ENCODE peak calls at places on chromosome 16, in four cellular contexts. F, J, V and K are unnamed samples.

GRCh38 chr16:53789159-53789558 is 85.2 kb downstream of the FTO start:
- DNase-seq in F (peak; percentile 82), J (no peak), V (no peak), K (no peak)

GRCh38 chr16:3364774-3365427 is 9.2 kb downstream of the OR2C1 start:
- DNase-seq in F (peak; percentile 97), J (peak; percentile 45), V (peak; percentile 80), K (peak; percentile 93)

GRCh38 chr16:61887903-61888302 is 148.3 kb downstream of the CDH8 start:
- DNase-seq in F (peak; percentile 26), J (no peak), V (no peak), K (peak; percentile 34)

GRCh38 chr16:53111078-53111776 is 56.4 kb downstream of the CHD9 start:
- DNase-seq in F (peak; percentile 45), J (no peak), V (no peak), K (no peak)

GRCh38 chr16:85357924-85358505 is 245.7 kb upstream of the CIBAR2 start:
- DNase-seq in F (no peak), J (no peak), V (no peak), K (no peak)

GRCh38 chr16:29745126-29745852 is 501 bp downstream of the C16orf54 start:
- DNase-seq in F (no peak), J (no peak), V (no peak), K (no peak)

GRCh38 chr16:82758904-82759303 is 132.1 kb downstream of the CDH13 start:
- DNase-seq in F (no peak), J (no peak), V (no peak), K (no peak)

GRCh38 chr16:58820359-58820758 is 86.2 kb upstream of the GOT2 start:
- DNase-seq in F (no peak), J (no peak), V (no peak), K (no peak)

GRCh38 chr16:81551141-81551808 is 106.7 kb downstream of the CMIP start:
- DNase-seq in F (peak; percentile 54), J (no peak), V (no peak), K (no peak)

GRCh38 chr16:84839956-84840355 is 20.2 kb downstream of the CRISPLD2 start:
- DNase-seq in F (peak; percentile 74), J (no peak), V (no peak), K (no peak)

GRCh38 chr16:53837421-53837820 is 133.5 kb downstream of the FTO start:
- DNase-seq in F (peak; percentile 47), J (no peak), V (no peak), K (no peak)

GRCh38 chr16:53754938-53755910 is 51.3 kb downstream of the FTO start:
- DNase-seq in F (peak; percentile 75), J (no peak), V (peak; percentile 95), K (no peak)

GRCh38 chr16:85148959-85149358 is 36.7 kb upstream of the CIBAR2 start:
- DNase-seq in F (no peak), J (no peak), V (no peak), K (no peak)

GRCh38 chr16:55491691-55492090 is 12.7 kb downstream of the MMP2 start:
- DNase-seq in F (no peak), J (no peak), V (no peak), K (no peak)

GRCh38 chr16:9330036-9330545 is 238.6 kb downstream of the HAPSTR1 start:
- DNase-seq in F (no peak), J (no peak), V (no peak), K (no peak)

GRCh38 chr16:4697867-4698291 is 4.5 kb downstream of the NUDT16L1 start:
- DNase-seq in F (no peak), J (no peak), V (no peak), K (peak; percentile 17)

GRCh38 chr16:4011225-4011939 is 104.9 kb downstream of the ADCY9 start:
- DNase-seq in F (no peak), J (no peak), V (no peak), K (peak; percentile 21)

GRCh38 chr16:84810518-84811273 is 9.1 kb upstream of the CRISPLD2 start:
- DNase-seq in F (peak; percentile 94), J (peak; percentile 48), V (no peak), K (no peak)

GRCh38 chr16:86872126-86872525 is 293.8 kb downstream of the FOXL1 start:
- DNase-seq in F (no peak), J (no peak), V (no peak), K (no peak)

GRCh38 chr16:89037261-89038152 is 56.1 kb upstream of the ACSF3 start:
- DNase-seq in F (peak; percentile 50), J (no peak), V (no peak), K (peak; percentile 13)

GRCh38 chr16:88005148-88005547 is 53.9 kb downstream of the BANP start:
- DNase-seq in F (no peak), J (no peak), V (no peak), K (peak; percentile 39)

GRCh38 chr16:88478115-88478514 is 25.0 kb downstream of the ZFPM1 start:
- DNase-seq in F (no peak), J (no peak), V (no peak), K (no peak)

GRCh38 chr16:10623059-10623458 is 42.7 kb upstream of the EMP2 start:
- DNase-seq in F (no peak), J (no peak), V (no peak), K (no peak)

GRCh38 chr16:27387724-27388123 is 14.2 kb upstream of the IL21R start:
- DNase-seq in F (no peak), J (no peak), V (no peak), K (no peak)

GRCh38 chr16:87812200-87812656 is 46.4 kb upstream of the KLHDC4 start:
- DNase-seq in F (no peak), J (no peak), V (peak; percentile 47), K (no peak)

GRCh38 chr16:78737630-78738029 is 638.2 kb downstream of the WWOX start:
- DNase-seq in F (no peak), J (no peak), V (no peak), K (no peak)

GRCh38 chr16:22065252-22065651 is 27.1 kb upstream of the VWA3A start:
- DNase-seq in F (no peak), J (no peak), V (no peak), K (no peak)

GRCh38 chr16:20903116-20903888 is 2.7 kb downstream of the LYRM1 start:
- DNase-seq in F (no peak), J (no peak), V (no peak), K (no peak)

GRCh38 chr16:20901068-20901440 is 483 bp downstream of the LYRM1 start:
- DNase-seq in F (no peak), J (no peak), V (peak; percentile 35), K (no peak)

GRCh38 chr16:20903889-20904506 is 3.4 kb downstream of the LYRM1 start:
- DNase-seq in F (no peak), J (no peak), V (no peak), K (no peak)

GRCh38 chr16:20901441-20902112 is 1.0 kb downstream of the LYRM1 start:
- DNase-seq in F (peak; percentile 67), J (peak; percentile 34), V (peak; percentile 42), K (peak; percentile 77)

GRCh38 chr16:20902426-20902825 is 1.9 kb downstream of the LYRM1 start:
- DNase-seq in F (no peak), J (no peak), V (no peak), K (no peak)
- H3K27ac ChIP-seq in F (peak overlapping the region; percentile 97), J (peak overlapping the region; percentile 100), V (peak overlapping the region; percentile 38), K (no peak overlapping the region)

GRCh38 chr16:74995986-74996385 is 2.8 kb upstream of the ZNRF1 start:
- DNase-seq in F (no peak), J (no peak), V (no peak), K (no peak)

GRCh38 chr16:74991593-74992403 is 6.9 kb upstream of the WDR59 start:
- DNase-seq in F (peak; percentile 27), J (no peak), V (peak; percentile 91), K (no peak)

GRCh38 chr16:74987027-74987681 is 2.2 kb upstream of the WDR59 start:
- DNase-seq in F (no peak), J (no peak), V (no peak), K (no peak)

GRCh38 chr16:74990832-74991231 is 5.9 kb upstream of the WDR59 start:
- DNase-seq in F (no peak), J (no peak), V (no peak), K (no peak)

DNA sequence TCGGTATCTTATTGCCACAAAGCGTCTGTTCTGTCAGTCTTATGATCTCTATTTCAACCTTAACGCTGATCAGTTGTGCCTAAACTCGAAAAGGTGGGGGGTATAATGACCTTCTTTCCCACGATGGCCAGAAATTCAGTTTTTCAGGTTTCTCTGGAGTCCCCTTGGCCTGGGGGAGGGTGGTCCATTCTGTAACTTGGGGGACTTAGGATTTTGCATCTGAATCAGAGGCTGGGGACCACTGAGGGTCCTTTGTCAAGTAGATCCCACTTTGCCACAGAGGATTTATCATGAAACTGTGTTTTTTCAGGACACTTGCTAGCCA is 6.3 kb upstream of the WDR59 start:
- DNase-seq in F (no peak), J (no peak), V (no peak), K (no peak)
- H3K27ac ChIP-seq in F (no peak overlapping the region), J (no peak overlapping the region), V (peak overlapping the region; percentile 38), K (no peak overlapping the region)

GRCh38 chr16:1026784-1027415 is 45.3 kb downstream of the SOX8 start:
- DNase-seq in F (no peak), J (no peak), V (no peak), K (no peak)

GRCh38 chr16:1027416-1027815 is 45.1 kb upstream of the SSTR5 start:
- DNase-seq in F (no peak), J (no peak), V (no peak), K (no peak)

GRCh38 chr16:1028056-1028455 is 44.5 kb upstream of the SSTR5 start:
- DNase-seq in F (no peak), J (no peak), V (no peak), K (peak; percentile 37)

GRCh38 chr16:1024126-1024525 is 42.6 kb downstream of the SOX8 start:
- DNase-seq in F (no peak), J (no peak), V (no peak), K (peak; percentile 26)

DNA sequence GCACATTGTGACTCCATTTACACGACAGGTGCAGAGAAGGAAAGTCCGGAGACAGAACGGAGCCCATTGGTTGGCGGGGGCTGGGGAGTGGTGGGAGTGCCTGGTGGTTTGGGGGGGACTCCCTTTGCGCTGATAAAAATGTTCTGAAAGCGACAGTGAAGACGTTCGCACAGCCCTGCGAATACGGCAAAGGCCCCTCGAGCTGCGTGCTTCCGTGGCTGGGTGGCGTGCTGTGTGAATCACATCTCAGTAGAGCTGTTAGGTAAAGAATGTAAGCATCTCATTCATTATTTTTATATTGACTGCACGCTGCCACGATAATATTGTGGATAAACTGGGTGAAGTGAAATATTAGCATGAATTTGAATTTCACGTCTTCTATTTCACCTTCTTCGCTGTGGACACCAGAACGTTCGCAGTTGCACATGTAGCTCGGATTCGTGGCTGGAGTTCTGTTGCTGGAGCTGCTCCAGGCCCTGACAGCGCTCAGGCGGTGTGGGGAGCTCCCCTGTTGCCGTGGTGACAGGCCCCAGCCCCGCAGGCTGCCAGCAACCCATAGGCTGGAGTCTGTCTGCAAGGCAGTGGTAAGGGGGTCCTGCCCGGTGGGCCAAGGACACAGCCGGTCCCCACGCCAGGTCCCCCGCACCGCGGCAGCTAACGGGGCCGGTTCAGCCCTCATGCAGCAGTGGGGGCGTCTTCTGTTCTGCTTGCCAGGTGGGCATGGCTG is 44.6 kb downstream of the SOX8 start:
- DNase-seq in F (no peak), J (no peak), V (no peak), K (no peak)
- H3K27ac ChIP-seq in F (no peak overlapping the region), J (peak overlapping the region; percentile 64), V (no peak overlapping the region), K (no peak overlapping the region)

GRCh38 chr16:50303041-50303604 is 36.8 kb downstream of the ADCY7 start:
- DNase-seq in F (peak; percentile 72), J (no peak), V (no peak), K (peak; percentile 17)

GRCh38 chr16:50302472-50303005 is 36.2 kb downstream of the ADCY7 start:
- DNase-seq in F (no peak), J (no peak), V (peak; percentile 33), K (peak; percentile 7)

GRCh38 chr16:50304467-50305440 is 38.4 kb downstream of the ADCY7 start:
- DNase-seq in F (no peak), J (no peak), V (no peak), K (peak; percentile 42)

GRCh38 chr16:50305441-50306061 is 39.2 kb downstream of the ADCY7 start:
- DNase-seq in F (no peak), J (no peak), V (no peak), K (peak; percentile 47)

GRCh38 chr16:50303605-50304466 is 37.5 kb downstream of the ADCY7 start:
- DNase-seq in F (peak; percentile 91), J (no peak), V (no peak), K (peak; percentile 63)
- H3K27ac ChIP-seq in F (no peak overlapping the region), J (no peak overlapping the region), V (no peak overlapping the region), K (no peak overlapping the region)